ENCODE peak calls at places on chromosomes 4 and X, in five cellular contexts. One of them, this sample, is unnamed.

GRCh38 chr4:37981844-37982720 is 21.9 kb downstream of the PTTG2 start:
- DNase-seq in activated T-helper 1 cell treated with anti-CD3 and anti-CD28 coated beads, Interleukin-12 subunit alpha, Interleukin-12 subunit beta, Interleukin-2, Interleukin-4 antibody, amounts not matched to agents 30 ng/mL and 10 ng/mL and 1 ng/mL, durations not matched to agents 14 hours and 24 hours and 36 hours: no peak
- DNase-seq in stimulated activated CD4-positive, alpha-beta T cell treated with anti-CD3 and anti-CD28 coated beads, Interleukin-1b, Interleukin-23, amount 100 ng/mL, for 1 hour: no peak
- DNase-seq in T-helper 1 cell: no peak
- DNase-seq in HT1080: no peak
- DNase-seq in this sample: no peak

GRCh38 chr4:3387943-3388348 is 53.8 kb upstream of the HGFAC start:
- DNase-seq in T-helper 1 cell: no peak
- DNase-seq in HT1080: peak; percentile 18
- DNase-seq in stimulated activated CD4-positive, alpha-beta T cell treated with anti-CD3 and anti-CD28 coated beads, Interleukin-1b, Interleukin-23, amount 100 ng/mL, for 1 hour: no peak
- DNase-seq in activated T-helper 1 cell treated with anti-CD3 and anti-CD28 coated beads, Interleukin-12 subunit alpha, Interleukin-12 subunit beta, Interleukin-2, Interleukin-4 antibody, amounts not matched to agents 30 ng/mL and 10 ng/mL and 1 ng/mL, durations not matched to agents 14 hours and 24 hours and 36 hours: no peak
- DNase-seq in this sample: no peak

GRCh38 chr4:7505116-7505900 is 70.6 kb upstream of the PSAPL1 start:
- DNase-seq in activated T-helper 1 cell treated with anti-CD3 and anti-CD28 coated beads, Interleukin-12 subunit alpha, Interleukin-12 subunit beta, Interleukin-2, Interleukin-4 antibody, amounts not matched to agents 30 ng/mL and 10 ng/mL and 1 ng/mL, durations not matched to agents 14 hours and 24 hours and 36 hours: no peak
- DNase-seq in stimulated activated CD4-positive, alpha-beta T cell treated with anti-CD3 and anti-CD28 coated beads, Interleukin-1b, Interleukin-23, amount 100 ng/mL, for 1 hour: no peak
- DNase-seq in T-helper 1 cell: no peak
- DNase-seq in HT1080: no peak
- DNase-seq in this sample: no peak

GRCh38 chr4:109548655-109549054 is 11.4 kb upstream of the MCUB start:
- DNase-seq in T-helper 1 cell: no peak
- DNase-seq in HT1080: peak; percentile 98
- DNase-seq in stimulated activated CD4-positive, alpha-beta T cell treated with anti-CD3 and anti-CD28 coated beads, Interleukin-1b, Interleukin-23, amount 100 ng/mL, for 1 hour: no peak
- DNase-seq in activated T-helper 1 cell treated with anti-CD3 and anti-CD28 coated beads, Interleukin-12 subunit alpha, Interleukin-12 subunit beta, Interleukin-2, Interleukin-4 antibody, amounts not matched to agents 30 ng/mL and 10 ng/mL and 1 ng/mL, durations not matched to agents 14 hours and 24 hours and 36 hours: no peak
- DNase-seq in this sample: no peak

GRCh38 chr4:10926025-10926424 is 241.5 kb upstream of the CLNK start:
- DNase-seq in stimulated activated CD4-positive, alpha-beta T cell treated with anti-CD3 and anti-CD28 coated beads, Interleukin-1b, Interleukin-23, amount 100 ng/mL, for 1 hour: no peak
- DNase-seq in HT1080: peak; percentile 82
- DNase-seq in activated T-helper 1 cell treated with anti-CD3 and anti-CD28 coated beads, Interleukin-12 subunit alpha, Interleukin-12 subunit beta, Interleukin-2, Interleukin-4 antibody, amounts not matched to agents 30 ng/mL and 10 ng/mL and 1 ng/mL, durations not matched to agents 14 hours and 24 hours and 36 hours: no peak
- DNase-seq in T-helper 1 cell: no peak
- DNase-seq in this sample: no peak

GRCh38 chrX:41033299-41033698 is 51.9 kb upstream of the USP9X start:
- DNase-seq in T-helper 1 cell: no peak
- DNase-seq in stimulated activated CD4-positive, alpha-beta T cell treated with anti-CD3 and anti-CD28 coated beads, Interleukin-1b, Interleukin-23, amount 100 ng/mL, for 1 hour: no peak
- DNase-seq in activated T-helper 1 cell treated with anti-CD3 and anti-CD28 coated beads, Interleukin-12 subunit alpha, Interleukin-12 subunit beta, Interleukin-2, Interleukin-4 antibody, amounts not matched to agents 30 ng/mL and 10 ng/mL and 1 ng/mL, durations not matched to agents 14 hours and 24 hours and 36 hours: no peak
- DNase-seq in HT1080: no peak
- DNase-seq in this sample: no peak

GRCh38 chr4:135065366-135065765 is 863.8 kb upstream of the PABPC4L start:
- DNase-seq in activated T-helper 1 cell treated with anti-CD3 and anti-CD28 coated beads, Interleukin-12 subunit alpha, Interleukin-12 subunit beta, Interleukin-2, Interleukin-4 antibody, amounts not matched to agents 30 ng/mL and 10 ng/mL and 1 ng/mL, durations not matched to agents 14 hours and 24 hours and 36 hours: no peak
- DNase-seq in stimulated activated CD4-positive, alpha-beta T cell treated with anti-CD3 and anti-CD28 coated beads, Interleukin-1b, Interleukin-23, amount 100 ng/mL, for 1 hour: no peak
- DNase-seq in HT1080: peak; percentile 72
- DNase-seq in T-helper 1 cell: no peak
- DNase-seq in this sample: no peak

GRCh38 chrX:45428816-45429215 is 228.1 kb upstream of the DIPK2B start:
- DNase-seq in HT1080: no peak
- DNase-seq in T-helper 1 cell: no peak
- DNase-seq in activated T-helper 1 cell treated with anti-CD3 and anti-CD28 coated beads, Interleukin-12 subunit alpha, Interleukin-12 subunit beta, Interleukin-2, Interleukin-4 antibody, amounts not matched to agents 30 ng/mL and 10 ng/mL and 1 ng/mL, durations not matched to agents 14 hours and 24 hours and 36 hours: no peak
- DNase-seq in stimulated activated CD4-positive, alpha-beta T cell treated with anti-CD3 and anti-CD28 coated beads, Interleukin-1b, Interleukin-23, amount 100 ng/mL, for 1 hour: no peak
- DNase-seq in this sample: no peak